ENCODE peak calls at places on chromosomes 5 and 9, in four cellular contexts. T is H1, U is HepG2, K is K562. N is an unnamed sample.

GRCh38 chr5:100595152-100595811 is 60.1 kb downstream of the FAM174A start:
- DNase-seq in T (no peak), U (peak), K (peak), N (peak)

GRCh38 chr9:133683494-133684460 is 47.6 kb downstream of the DBH start:
- DNase-seq in T (no peak), U (no peak), K (no peak), N (no peak)

GRCh38 chr5:33433303-33434255 is 7.2 kb upstream of the TARS1 start:
- DNase-seq in T (no peak), U (no peak), K (no peak), N (no peak)

GRCh38 chr9:77512876-77513275 is 135.2 kb downstream of the GNA14 start:
- DNase-seq in T (no peak), U (peak), K (no peak), N (no peak)

GRCh38 chr5:116622375-116623075 is 47.9 kb upstream of the SEMA6A start:
- DNase-seq in T (no peak), U (no peak), K (no peak), N (no peak)

GRCh38 chr5:54159153-54159836 is 151.1 kb downstream of the ARL15 start:
- DNase-seq in T (no peak), U (peak), K (peak), N (peak)

GRCh38 chr5:167549763-167550162 is 741.7 kb upstream of the WWC1 start:
- DNase-seq in T (no peak), U (no peak), K (no peak), N (no peak)

GRCh38 chr9:98256632-98257218 is 1.3 kb upstream of the TBC1D2 start:
- DNase-seq in T (no peak), U (no peak), K (peak), N (no peak)

GRCh38 chr5:157563373-157564148 is 12.0 kb downstream of the ADAM19 start:
- DNase-seq in T (no peak), U (no peak), K (no peak), N (no peak)

GRCh38 chr9:33248606-33249005 is 8.6 kb downstream of the SPINK4 start:
- DNase-seq in T (no peak), U (no peak), K (no peak), N (no peak)

DNA sequence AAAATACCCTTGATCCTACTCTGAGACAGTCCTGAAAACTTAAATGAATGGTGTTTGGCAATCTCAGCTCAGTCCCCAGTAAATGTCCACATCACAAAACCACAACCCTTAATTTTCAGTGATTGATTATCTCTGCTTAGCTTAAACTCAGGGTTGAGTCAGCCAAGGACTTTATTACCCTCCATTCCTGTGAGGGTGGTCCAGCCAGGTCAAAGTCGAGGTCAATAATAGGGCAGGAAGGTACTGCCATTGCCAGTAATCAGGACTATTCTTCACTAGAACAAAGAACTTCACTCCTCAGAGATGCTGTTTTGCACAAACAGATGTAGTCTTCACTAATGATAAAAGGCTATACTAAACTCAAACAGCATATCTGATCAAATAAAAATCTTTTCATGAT is 499.4 kb downstream of the ISL1 start:
- DNase-seq in T (no peak), U (no peak), K (no peak), N (no peak)
- TF ChIP-seq PHF8 in T (no peak), U (no peak), K (no peak), N (no peak)

GRCh38 chr9:88805217-88805943 is 185.9 kb upstream of the S1PR3 start:
- DNase-seq in T (no peak), U (no peak), K (no peak), N (no peak)
- TF ChIP-seq PHF8 in T (no peak), U (no peak), K (no peak), N (no peak)

DNA sequence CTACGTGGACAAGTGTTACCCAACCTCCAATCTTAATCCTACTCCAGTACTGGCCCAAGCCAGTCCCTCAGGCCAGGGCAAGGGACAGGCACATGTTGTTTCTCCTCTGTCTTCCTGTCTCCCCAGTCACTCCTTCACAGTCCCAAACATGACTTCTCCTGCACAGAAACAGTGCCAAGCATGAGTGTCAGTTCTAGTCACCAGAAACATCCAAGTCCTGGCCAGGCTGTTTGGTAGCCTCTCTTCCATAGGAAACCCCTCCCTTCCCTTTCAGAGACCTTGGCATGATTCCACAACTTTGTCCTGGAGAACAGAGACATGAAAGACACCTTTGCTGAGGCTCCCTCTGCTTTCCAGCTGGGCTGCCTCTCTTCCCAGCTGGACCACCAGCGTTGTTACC is 56.2 kb upstream of the SLC2A8 start:
- DNase-seq in T (no peak), U (no peak), K (no peak), N (no peak)
- TF ChIP-seq PHF8 in T (no peak), U (no peak), K (no peak), N (no peak)

DNA sequence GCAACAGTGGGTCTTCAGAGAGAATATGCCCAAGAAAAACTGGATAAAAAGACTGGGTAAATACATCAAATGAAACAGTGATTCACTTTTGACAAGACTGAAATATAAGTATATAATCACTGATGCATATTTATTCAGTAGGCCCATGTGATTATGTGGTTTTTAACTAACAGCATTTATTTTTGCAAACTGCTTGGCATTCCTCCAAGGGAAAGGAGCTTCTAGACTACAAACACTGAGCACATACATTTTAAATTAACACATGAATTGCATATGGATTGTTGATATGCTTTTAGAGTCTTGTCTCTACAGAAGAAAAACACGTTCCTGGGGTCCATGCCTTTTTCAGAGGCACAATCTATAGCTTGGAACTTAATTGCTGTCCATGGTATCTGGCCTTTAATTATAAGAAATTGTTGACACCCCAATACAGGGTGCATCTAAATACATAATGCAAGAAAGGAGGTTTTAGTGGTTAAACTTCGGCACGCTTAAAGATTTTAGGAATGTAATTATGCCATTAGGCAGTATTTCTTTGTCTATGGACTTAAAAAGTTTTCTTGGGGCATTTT is 6.9 kb upstream of the MEIKIN start:
- DNase-seq in T (no peak), U (no peak), K (no peak), N (no peak)
- TF ChIP-seq PHF8 in T (no peak), U (no peak), K (no peak), N (no peak)

GRCh38 chr5:134976841-134977240 is 9.1 kb downstream of the CATSPER3 start:
- DNase-seq in T (no peak), U (no peak), K (no peak), N (no peak)

GRCh38 chr5:134979416-134979815 is 11.7 kb downstream of the CATSPER3 start:
- DNase-seq in T (no peak), U (no peak), K (no peak), N (no peak)

GRCh38 chr5:134975843-134976242 is 8.1 kb downstream of the CATSPER3 start:
- DNase-seq in T (no peak), U (no peak), K (no peak), N (no peak)

DNA sequence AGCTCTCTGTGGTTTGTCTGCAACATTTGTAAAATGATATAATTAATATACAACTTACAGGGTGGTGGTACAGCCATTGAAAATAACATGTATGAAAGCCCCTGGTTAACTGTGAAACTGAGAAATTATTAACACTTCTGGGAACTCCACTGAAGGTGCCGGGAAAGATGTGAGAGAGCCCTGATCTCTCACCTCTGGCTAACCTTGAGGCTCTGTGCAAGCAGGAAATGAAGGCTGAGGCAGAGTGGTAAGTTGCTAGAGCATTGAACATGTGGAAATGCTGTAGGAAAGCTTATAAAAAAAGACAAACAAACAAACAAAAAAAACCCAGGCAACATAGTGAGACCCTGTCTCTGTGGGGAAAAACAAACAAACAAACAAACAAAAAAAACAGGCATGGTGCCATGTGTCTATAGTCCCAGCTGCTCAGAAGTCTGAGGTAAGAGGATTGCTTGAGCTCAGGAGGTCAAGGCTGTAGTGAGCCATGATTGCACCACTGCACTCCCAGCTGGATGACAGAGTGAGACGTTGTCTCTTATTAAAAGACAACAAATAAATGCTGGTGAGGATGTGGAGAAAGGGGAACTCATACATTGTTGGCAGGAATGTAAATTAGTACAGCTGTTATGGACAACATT is 7.5 kb downstream of the CATSPER3 start:
- DNase-seq in T (no peak), U (peak), K (no peak), N (peak)
- TF ChIP-seq PHF8 in T (no peak), U (no peak), K (no peak), N (no peak)

DNA sequence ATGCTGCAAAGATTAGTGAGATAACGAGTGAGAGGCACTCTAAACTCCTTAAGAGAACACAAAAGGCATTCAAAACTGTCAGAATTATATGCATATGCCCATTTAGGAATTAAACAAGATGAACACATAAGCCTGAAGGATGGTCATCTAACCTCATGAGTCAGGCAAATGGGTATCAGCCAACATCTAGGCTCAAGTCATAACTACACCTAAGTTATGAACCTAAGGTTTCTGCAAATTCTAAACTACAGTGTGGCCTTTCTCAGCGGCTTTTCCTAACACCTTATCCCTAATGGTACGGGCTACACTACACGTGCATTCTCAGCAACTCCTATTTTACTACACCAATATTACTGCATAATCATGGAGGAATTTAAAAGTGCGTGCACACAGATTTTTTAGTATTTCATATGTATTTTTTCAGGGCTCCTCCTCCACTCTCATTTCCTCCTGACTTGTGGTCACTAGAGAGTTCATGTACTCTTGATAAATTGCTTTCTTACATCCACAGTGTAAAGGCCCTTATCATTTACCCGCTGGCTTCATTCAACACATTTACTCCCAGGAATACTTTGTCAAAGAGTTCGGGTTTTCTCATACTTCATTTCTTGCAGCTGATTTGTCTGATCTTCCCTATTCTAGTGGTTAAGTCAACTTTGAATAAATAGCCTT is 316.5 kb downstream of the BNC2 start:
- DNase-seq in T (no peak), U (no peak), K (no peak), N (no peak)
- TF ChIP-seq PHF8 in T (no peak), U (no peak), K (no peak), N (no peak)

GRCh38 chr5:848671-849111 is 2.1 kb downstream of the ZDHHC11 start:
- DNase-seq in T (no peak), U (no peak), K (no peak), N (no peak)

GRCh38 chr5:850511-851006 is at the start of gene ZDHHC11:
- DNase-seq in T (peak), U (peak), K (no peak), N (no peak)

GRCh38 chr5:851076-851475 is 290 bp upstream of the ZDHHC11 start:
- DNase-seq in T (no peak), U (no peak), K (no peak), N (no peak)

GRCh38 chr5:851553-851952 is 767 bp upstream of the ZDHHC11 start:
- DNase-seq in T (no peak), U (no peak), K (no peak), N (no peak)

GRCh38 chr5:849651-850301 is 1.0 kb downstream of the ZDHHC11 start:
- DNase-seq in T (no peak), U (peak), K (no peak), N (no peak)
- TF ChIP-seq PHF8 in T (no peak), U (no peak), K (no peak), N (no peak)

DNA sequence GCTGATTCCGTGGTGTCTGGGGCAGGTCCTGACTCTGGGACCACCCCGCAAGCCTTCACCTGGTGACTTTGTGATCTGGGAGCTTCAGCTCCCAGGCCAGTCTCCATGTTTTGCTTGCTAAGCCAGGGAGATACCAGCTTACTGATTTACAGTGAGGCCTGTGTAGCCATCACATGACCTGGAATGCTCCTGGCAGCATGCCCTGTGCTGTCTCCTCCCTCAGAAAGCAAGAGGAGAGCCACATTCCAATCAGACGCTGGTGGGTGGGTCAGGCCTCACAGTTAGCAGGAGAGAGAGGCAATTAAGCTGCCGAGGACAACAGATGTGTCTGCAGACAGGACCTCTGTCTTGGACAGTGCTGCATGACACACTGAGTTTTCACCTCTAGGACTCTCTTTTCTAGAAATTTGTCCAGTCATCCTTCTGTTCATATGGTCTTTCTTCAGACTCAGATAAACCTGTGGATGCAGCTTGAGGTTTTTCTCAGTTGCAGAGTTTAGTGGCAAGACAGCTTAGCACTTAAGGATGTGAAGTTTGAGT is 24.4 kb upstream of the GRPEL2 start:
- DNase-seq in T (no peak), U (peak), K (peak), N (peak)
- TF ChIP-seq PHF8 in T (no peak), U (no peak), K (peak), N (no peak)

GRCh38 chr5:5822729-5823257 is 400.3 kb downstream of the ICE1 start:
- DNase-seq in T (no peak), U (no peak), K (no peak), N (no peak)

GRCh38 chr5:5826911-5827310 is 404.4 kb downstream of the ICE1 start:
- DNase-seq in T (no peak), U (no peak), K (no peak), N (no peak)

DNA sequence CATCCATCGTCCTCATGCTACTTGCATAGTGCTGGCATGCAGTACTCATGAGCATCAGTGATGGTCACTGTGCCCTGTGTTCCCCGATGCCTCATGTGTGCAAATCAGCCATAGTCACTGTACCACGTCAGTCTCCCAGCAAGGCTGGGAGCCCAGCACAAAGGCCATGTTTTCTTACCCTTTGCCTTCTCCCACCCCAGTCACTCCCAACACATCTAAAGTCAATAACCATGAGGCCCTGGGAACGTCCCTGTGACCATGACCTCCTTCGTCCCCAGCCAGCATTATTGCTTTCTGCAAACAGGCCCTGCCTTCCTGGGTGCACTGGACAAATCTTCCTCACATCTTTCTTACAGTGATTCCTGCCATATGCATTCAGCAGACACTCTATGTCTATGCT is 406.1 kb downstream of the ICE1 start:
- DNase-seq in T (no peak), U (peak), K (no peak), N (no peak)
- TF ChIP-seq PHF8 in T (no peak), U (no peak), K (no peak), N (no peak)

GRCh38 chr9:110252509-110253139 is 3.7 kb downstream of the TXN start:
- DNase-seq in T (no peak), U (peak), K (no peak), N (no peak)
- TF ChIP-seq PHF8 in T (no peak), U (no peak), K (no peak), N (no peak)

N was measured in A549.